ENCODE peak calls at places on chromosomes 13 and 19, in seven cellular contexts. W is neural progenitor cell, M is lower lobe of right lung, G is IMR-90, H is stomach, C is foreskin fibroblast, Q is fibroblast of mammary gland. Y is an unnamed sample.

GRCh38 chr19:5397804-5398692 is 57.2 kb upstream of the ZNRF4 start:
- DNase-seq in W (peak; percentile 96), G (no peak), C (no peak), H (no peak), M (no peak), Q (no peak), Y (no peak)

GRCh38 chr19:56403764-56404704 is at the start of gene ZNF583:
- DNase-seq in C (peak; percentile 99), H (peak; percentile 95), G (peak; percentile 97), W (peak; percentile 96), Q (peak; percentile 97), M (peak; percentile 96), Y (peak; percentile 97)

GRCh38 chr19:7216373-7216902 is 77.8 kb downstream of the INSR start:
- DNase-seq in H (no peak), Q (no peak), W (no peak), G (no peak), C (no peak), M (no peak), Y (no peak)

GRCh38 chr19:29714953-29715694 is at the start of gene C19orf12:
- DNase-seq in H (peak; percentile 68), C (peak; percentile 73), G (peak; percentile 23), W (peak; percentile 85), M (peak; percentile 76), Q (peak; percentile 14), Y (peak; percentile 42)

GRCh38 chr19:8163781-8164180 is 14.4 kb upstream of the FBN3 start:
- DNase-seq in H (no peak), W (no peak), Q (no peak), C (no peak), M (no peak), G (peak; percentile 58), Y (no peak)

GRCh38 chr19:33456845-33457220 is 64.8 kb downstream of the PEPD start:
- DNase-seq in H (no peak), C (no peak), W (no peak), M (peak; percentile 14), G (no peak), Q (no peak), Y (no peak)

GRCh38 chr19:40662925-40663711 is 27.3 kb downstream of the NUMBL start:
- DNase-seq in M (peak; percentile 93), C (peak; percentile 95), G (peak; percentile 84), Q (peak; percentile 85), W (peak; percentile 94), H (peak; percentile 94), Y (peak; percentile 78)

GRCh38 chr13:94662274-94662945 is 49.9 kb downstream of the SOX21 start:
- DNase-seq in M (no peak), H (no peak), G (no peak), C (peak; percentile 5), W (no peak), Q (no peak), Y (no peak)

GRCh38 chr19:12749938-12750521 is 1.6 kb upstream of the BEST2 start:
- DNase-seq in Q (peak; percentile 30), W (no peak), C (peak; percentile 24), H (no peak), M (no peak), G (peak; percentile 56), Y (no peak)

GRCh38 chr19:13155472-13156284 is 5.5 kb downstream of the IER2 start:
- DNase-seq in Q (peak; percentile 80), C (peak; percentile 89), H (peak; percentile 86), M (peak; percentile 87), G (peak; percentile 76), W (peak; percentile 96), Y (peak; percentile 75)

GRCh38 chr19:11421607-11422098 is 2.5 kb upstream of the RGL3 start:
- DNase-seq in W (peak; percentile 61), Q (no peak), M (peak; percentile 71), G (no peak), C (peak; percentile 21), H (peak; percentile 72), Y (no peak)

GRCh38 chr13:26459276-26460131 is 98.0 kb upstream of the WASF3 start:
- DNase-seq in C (no peak), M (no peak), H (no peak), Q (peak; percentile 54), W (no peak), G (no peak), Y (no peak)

GRCh38 chr19:8526345-8527062 is 12.5 kb upstream of the ZNF414 start:
- DNase-seq in Q (peak; percentile 87), H (peak; percentile 93), G (peak; percentile 88), W (peak; percentile 96), M (peak; percentile 89), C (peak; percentile 95), Y (peak; percentile 88)

GRCh38 chr19:10189631-10190425 is 4.9 kb downstream of the DNMT1 start:
- DNase-seq in Q (peak; percentile 41), M (no peak), G (peak; percentile 38), W (no peak), H (no peak), C (peak; percentile 48), Y (peak; percentile 4)

GRCh38 chr19:58575183-58576041 is 2.3 kb upstream of the MZF1 start:
- DNase-seq in C (peak; percentile 97), Q (peak; percentile 87), W (peak; percentile 98), H (peak; percentile 87), G (peak; percentile 85), M (peak; percentile 93), Y (peak; percentile 91)

GRCh38 chr13:45441633-45442032 is 23.1 kb upstream of the COG3 start:
- DNase-seq in C (peak; percentile 60), G (peak; percentile 10), M (no peak), W (no peak), Q (peak; percentile 21), H (no peak), Y (peak; percentile 33)

GRCh38 chr19:27793128-27793643 is 1419.8 kb downstream of the UQCRFS1 start:
- DNase-seq in G (peak; percentile 58), Q (peak; percentile 78), C (peak; percentile 93), W (peak; percentile 90), H (peak; percentile 71), M (peak; percentile 87), Y (peak; percentile 75)
- H3K4me3 ChIP-seq in G (peak overlapping the region; percentile 91), Q (peak overlapping the region; percentile 97), C (peak overlapping the region; percentile 57), W (peak overlapping the region; percentile 83), H (peak overlapping the region; percentile 80), M (peak overlapping the region; percentile 76), Y (peak overlapping the region; percentile 99)

DNA sequence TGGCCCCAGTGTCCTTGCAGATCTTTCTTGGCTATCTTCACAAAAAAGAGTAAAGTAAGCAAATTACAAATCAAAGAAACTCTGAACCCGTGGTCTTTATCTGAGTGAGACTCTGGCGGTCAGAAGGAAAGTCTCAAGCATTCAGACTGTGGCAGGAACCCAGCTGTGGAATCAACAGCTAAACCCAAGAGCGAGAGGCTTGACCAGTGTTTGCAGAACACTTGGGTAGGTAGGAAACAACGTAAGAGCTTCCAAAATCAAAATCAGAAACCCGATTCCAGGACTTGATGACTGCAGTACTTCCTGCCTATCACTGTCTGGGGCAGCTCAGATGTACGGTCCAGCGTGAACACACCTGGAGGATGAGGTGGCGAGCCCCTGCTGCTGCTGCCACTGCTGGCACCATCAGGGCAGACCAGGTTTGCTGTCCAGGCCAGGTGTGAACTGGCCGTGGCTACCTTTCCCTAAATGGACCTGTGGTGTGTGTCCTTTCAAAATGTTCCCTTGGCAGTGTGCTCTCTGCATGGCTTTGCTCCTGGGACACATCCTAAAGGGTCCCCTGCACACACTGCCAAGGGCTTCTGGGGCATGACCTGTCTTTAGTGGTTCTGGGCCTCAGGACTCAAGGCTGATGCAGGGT is 9.5 kb downstream of the TUBA3C start:
- DNase-seq in W (no peak), Q (no peak), C (no peak), G (no peak), M (no peak), H (no peak), Y (no peak)
- TF ChIP-seq CTCF in W (no peak), Q (no peak), C (no peak), G (no peak), M (no peak), H (no peak), Y (no peak)

GRCh38 chr19:42176990-42177685 is 40.3 kb downstream of the DEDD2 start:
- DNase-seq in H (peak; percentile 71), Q (peak; percentile 66), M (peak; percentile 80), W (peak; percentile 96), C (peak; percentile 93), G (peak; percentile 76), Y (peak; percentile 73)

GRCh38 chr19:42177686-42178019 is 39.8 kb downstream of the DEDD2 start:
- DNase-seq in Q (no peak), G (no peak), H (no peak), C (no peak), W (no peak), M (no peak), Y (no peak)

GRCh38 chr19:42175335-42175734 is 42.1 kb downstream of the DEDD2 start:
- DNase-seq in H (no peak), Q (no peak), C (no peak), M (no peak), G (no peak), W (no peak), Y (no peak)

GRCh38 chr19:42176649-42176989 is 40.9 kb downstream of the DEDD2 start:
- DNase-seq in C (no peak), H (peak; percentile 31), G (no peak), M (no peak), W (peak; percentile 76), Q (no peak), Y (no peak)

DNA sequence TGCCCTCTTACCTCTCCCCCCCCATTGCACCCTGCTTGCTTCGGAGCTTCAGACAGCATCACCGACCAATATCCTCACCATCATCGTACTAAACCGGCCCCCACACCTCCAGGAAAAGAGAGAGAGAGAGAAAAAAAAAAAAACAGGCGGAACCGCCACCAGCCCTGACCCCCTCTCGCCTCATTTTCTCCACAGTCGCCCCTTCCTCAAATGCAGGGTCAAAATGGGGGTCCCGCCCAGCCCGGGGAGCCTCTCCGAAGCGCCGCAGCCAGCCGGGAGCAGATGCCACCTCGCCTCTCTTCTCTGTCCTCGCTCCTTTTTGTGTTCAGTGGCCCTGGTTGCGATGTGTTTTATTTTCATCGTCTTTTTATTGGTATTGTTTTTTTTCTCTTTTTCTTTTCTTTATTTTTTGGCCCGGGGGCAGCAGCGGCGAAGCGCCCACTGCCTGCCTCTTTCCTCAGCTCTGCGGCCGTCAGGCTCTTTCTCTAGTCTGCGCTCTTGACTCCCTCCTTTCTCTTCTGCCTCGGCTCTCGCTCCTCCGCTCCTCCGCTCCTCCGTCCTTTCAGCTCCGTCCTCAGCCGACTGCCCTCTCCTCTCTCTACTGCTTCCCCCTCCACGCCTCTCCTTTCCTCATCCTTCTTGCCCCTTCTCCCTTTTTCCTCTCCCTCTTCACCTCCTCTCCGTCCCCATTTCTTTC is 41.4 kb downstream of the DEDD2 start:
- DNase-seq in M (no peak), H (no peak), G (peak; percentile 17), C (peak; percentile 59), W (peak; percentile 65), Q (no peak), Y (peak; percentile 27)
- H3K4me3 ChIP-seq in M (peak overlapping the region; percentile 42), H (peak overlapping the region; percentile 51), G (peak overlapping the region; percentile 64), C (peak overlapping the region; percentile 59), W (peak overlapping the region; percentile 61), Q (peak overlapping the region; percentile 45), Y (peak overlapping the region; percentile 60)

GRCh38 chr13:67369895-67370660 is 139.9 kb upstream of the PCDH9 start:
- DNase-seq in H (no peak), W (no peak), M (no peak), Q (peak; percentile 94), G (peak; percentile 92), C (peak; percentile 90), Y (peak; percentile 48)

GRCh38 chr13:67367385-67367784 is 137.2 kb upstream of the PCDH9 start:
- DNase-seq in M (no peak), W (no peak), G (no peak), C (no peak), H (no peak), Q (no peak), Y (no peak)

GRCh38 chr13:67366533-67366932 is 136.4 kb upstream of the PCDH9 start:
- DNase-seq in H (no peak), M (no peak), C (peak; percentile 52), W (no peak), Q (peak; percentile 52), G (peak; percentile 50), Y (peak; percentile 5)
- TF ChIP-seq CTCF in H (no peak), M (no peak), C (peak; percentile 5), W (no peak), Q (peak; percentile 30), G (peak; percentile 31), Y (peak; percentile 21)